ENCODE peak calls at places on chromosomes 4 and X, in eight cellular contexts. One of them, this sample, is unnamed. For H3K9me3, the result is how much of the 10 kb centered on the place peaks cover.

GRCh38 chr4:6633091-6633906 is 7.2 kb upstream of the MRFAP1 start:
- DNase-seq in NT2/D1: no peak
- DNase-seq in MM.1S: no peak
- DNase-seq in K562: peak
- DNase-seq in H9: no peak
- DNase-seq in GM23248: peak
- DNase-seq in Karpas-422: peak
- DNase-seq in neuronal stem cell: no peak
- DNase-seq in this sample: peak

GRCh38 chr4:71382569-71383560 is 44.0 kb downstream of the SLC4A4 start:
- DNase-seq in GM23248: no peak
- DNase-seq in Karpas-422: no peak
- DNase-seq in NT2/D1: no peak
- DNase-seq in MM.1S: no peak
- DNase-seq in H9: no peak
- DNase-seq in neuronal stem cell: no peak
- DNase-seq in K562: no peak
- DNase-seq in this sample: no peak

GRCh38 chr4:119977546-119977945 is 89.1 kb downstream of the MAD2L1 start:
- DNase-seq in neuronal stem cell: no peak
- DNase-seq in MM.1S: no peak
- DNase-seq in GM23248: no peak
- DNase-seq in Karpas-422: no peak
- DNase-seq in NT2/D1: no peak
- DNase-seq in H9: no peak
- DNase-seq in K562: no peak
- DNase-seq in this sample: no peak

GRCh38 chr4:188299161-188299560 is 159.9 kb downstream of the TRIML1 start:
- DNase-seq in GM23248: no peak
- DNase-seq in MM.1S: no peak
- DNase-seq in K562: no peak
- DNase-seq in Karpas-422: no peak
- DNase-seq in H9: no peak
- DNase-seq in neuronal stem cell: no peak
- DNase-seq in NT2/D1: no peak
- DNase-seq in this sample: no peak

GRCh38 chrX:25028726-25029125 is 13.0 kb upstream of the ARX start:
- DNase-seq in K562: no peak
- DNase-seq in NT2/D1: no peak
- DNase-seq in GM23248: peak
- DNase-seq in Karpas-422: no peak
- DNase-seq in H9: no peak
- DNase-seq in neuronal stem cell: no peak
- DNase-seq in MM.1S: no peak
- DNase-seq in this sample: no peak

GRCh38 chr4:185580699-185581098 is 45.4 kb upstream of the PDLIM3 start:
- DNase-seq in H9: no peak
- DNase-seq in neuronal stem cell: no peak
- DNase-seq in NT2/D1: no peak
- DNase-seq in MM.1S: no peak
- DNase-seq in GM23248: no peak
- DNase-seq in K562: no peak
- DNase-seq in Karpas-422: no peak
- DNase-seq in this sample: no peak

GRCh38 chrX:153970398-153971123 is 1.1 kb downstream of the HCFC1 start:
- DNase-seq in NT2/D1: peak
- DNase-seq in H9: peak
- DNase-seq in GM23248: peak
- DNase-seq in Karpas-422: peak
- DNase-seq in MM.1S: peak
- DNase-seq in K562: peak
- DNase-seq in neuronal stem cell: peak
- DNase-seq in this sample: no peak

GRCh38 chrX:40090050-40090804 is 7.5 kb downstream of the BCOR start:
- DNase-seq in H9: peak
- DNase-seq in MM.1S: no peak
- DNase-seq in K562: peak
- DNase-seq in Karpas-422: no peak
- DNase-seq in NT2/D1: no peak
- DNase-seq in GM23248: peak
- DNase-seq in neuronal stem cell: no peak
- DNase-seq in this sample: no peak

GRCh38 chr4:120331486-120332281 is 265.0 kb upstream of the MAD2L1 start:
- DNase-seq in Karpas-422: no peak
- DNase-seq in NT2/D1: no peak
- DNase-seq in K562: no peak
- DNase-seq in GM23248: no peak
- DNase-seq in neuronal stem cell: no peak
- DNase-seq in MM.1S: peak
- DNase-seq in H9: no peak
- DNase-seq in this sample: no peak

GRCh38 chr4:67198757-67199156 is 346.5 kb downstream of the CENPC start:
- DNase-seq in Karpas-422: peak
- DNase-seq in H9: peak
- DNase-seq in GM23248: peak
- DNase-seq in NT2/D1: no peak
- DNase-seq in neuronal stem cell: no peak
- DNase-seq in K562: no peak
- DNase-seq in MM.1S: no peak
- DNase-seq in this sample: peak

GRCh38 chr4:120829113-120829831 is 93.3 kb downstream of the PRDM5 start:
- DNase-seq in MM.1S: no peak
- DNase-seq in K562: no peak
- DNase-seq in GM23248: no peak
- DNase-seq in H9: no peak
- DNase-seq in neuronal stem cell: no peak
- DNase-seq in NT2/D1: no peak
- DNase-seq in Karpas-422: no peak
- DNase-seq in this sample: no peak

GRCh38 chr4:171378323-171378722 is 434.9 kb upstream of the GALNTL6 start:
- DNase-seq in NT2/D1: no peak
- DNase-seq in neuronal stem cell: no peak
- DNase-seq in Karpas-422: no peak
- DNase-seq in H9: no peak
- DNase-seq in MM.1S: no peak
- DNase-seq in K562: no peak
- DNase-seq in GM23248: no peak
- DNase-seq in this sample: no peak

DNA sequence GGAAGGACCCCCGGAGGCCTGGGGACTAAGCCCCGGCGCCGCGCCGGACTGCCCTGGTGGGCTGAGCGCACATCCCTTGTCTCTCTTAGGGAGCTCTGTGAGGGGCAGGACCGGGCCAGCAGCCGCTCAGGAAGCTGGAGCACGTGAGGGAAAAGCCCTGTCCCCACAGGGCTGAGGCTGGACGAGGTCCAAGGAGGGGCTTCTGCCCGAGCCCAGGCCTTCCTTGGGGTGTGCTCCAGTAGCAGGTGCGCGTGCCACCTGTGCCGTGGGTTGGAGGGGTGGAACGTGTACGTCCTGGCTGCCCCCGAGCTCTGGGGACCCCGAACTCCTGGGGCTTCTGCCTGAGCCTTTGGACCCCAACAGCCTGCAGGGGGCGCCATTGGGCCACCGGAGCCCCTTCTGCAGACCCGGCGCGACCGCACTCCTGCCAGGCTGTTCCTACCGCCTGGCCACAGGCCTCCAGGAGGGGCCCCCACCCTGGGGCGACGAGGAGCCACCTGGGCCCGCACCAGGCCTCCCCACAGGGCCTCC is 27.2 kb downstream of the TACC3 start:
- DNase-seq in Karpas-422: peak
- DNase-seq in GM23248: peak
- DNase-seq in K562: peak
- DNase-seq in NT2/D1: peak
- DNase-seq in MM.1S: peak
- DNase-seq in H9: peak
- DNase-seq in neuronal stem cell: peak
- DNase-seq in this sample: no peak
- H3K9ac ChIP-seq in Karpas-422: no peak
- H3K9ac ChIP-seq in GM23248: no peak
- H3K9ac ChIP-seq in K562: no peak
- H3K9ac ChIP-seq in NT2/D1: peak
- H3K9ac ChIP-seq in MM.1S: no peak
- H3K9ac ChIP-seq in H9: no peak
- H3K9ac ChIP-seq in neuronal stem cell: no peak
- H3K9ac ChIP-seq in this sample: no peak

GRCh38 chr4:24956091-24956490 is 43.2 kb upstream of the CCDC149 start:
- DNase-seq in K562: no peak
- DNase-seq in neuronal stem cell: no peak
- DNase-seq in Karpas-422: no peak
- DNase-seq in H9: no peak
- DNase-seq in MM.1S: no peak
- DNase-seq in NT2/D1: peak
- DNase-seq in GM23248: no peak
- DNase-seq in this sample: no peak

GRCh38 chr4:24952667-24953066 is 39.8 kb upstream of the CCDC149 start:
- DNase-seq in K562: no peak
- DNase-seq in Karpas-422: no peak
- DNase-seq in neuronal stem cell: no peak
- DNase-seq in NT2/D1: no peak
- DNase-seq in MM.1S: peak
- DNase-seq in H9: no peak
- DNase-seq in GM23248: no peak
- DNase-seq in this sample: no peak

GRCh38 chr4:24956763-24957162 is 43.9 kb upstream of the CCDC149 start:
- DNase-seq in NT2/D1: no peak
- DNase-seq in H9: no peak
- DNase-seq in MM.1S: no peak
- DNase-seq in GM23248: no peak
- DNase-seq in Karpas-422: no peak
- DNase-seq in neuronal stem cell: no peak
- DNase-seq in K562: no peak
- DNase-seq in this sample: no peak
- H3K9me3 ChIP-seq in NT2/D1: under half
- H3K9me3 ChIP-seq in H9: under half
- H3K9me3 ChIP-seq in MM.1S: under half
- H3K9me3 ChIP-seq in GM23248: under half
- H3K9me3 ChIP-seq in Karpas-422: under half
- H3K9me3 ChIP-seq in neuronal stem cell: under half
- H3K9me3 ChIP-seq in K562: under half
- H3K9me3 ChIP-seq in this sample: under half

GRCh38 chrX:41919870-41920269 is 3.5 kb downstream of the CASK start:
- DNase-seq in NT2/D1: no peak
- DNase-seq in neuronal stem cell: no peak
- DNase-seq in K562: no peak
- DNase-seq in Karpas-422: no peak
- DNase-seq in MM.1S: no peak
- DNase-seq in GM23248: no peak
- DNase-seq in H9: no peak
- DNase-seq in this sample: no peak

GRCh38 chrX:41921492-41922124 is 1.7 kb downstream of the CASK start:
- DNase-seq in MM.1S: peak
- DNase-seq in GM23248: peak
- DNase-seq in Karpas-422: no peak
- DNase-seq in NT2/D1: no peak
- DNase-seq in H9: no peak
- DNase-seq in neuronal stem cell: no peak
- DNase-seq in K562: no peak
- DNase-seq in this sample: peak

GRCh38 chrX:41912922-41913321 is 10.4 kb downstream of the CASK start:
- DNase-seq in GM23248: peak
- DNase-seq in NT2/D1: no peak
- DNase-seq in neuronal stem cell: no peak
- DNase-seq in H9: no peak
- DNase-seq in MM.1S: no peak
- DNase-seq in Karpas-422: no peak
- DNase-seq in K562: no peak
- DNase-seq in this sample: no peak

GRCh38 chrX:41913476-41913875 is 9.9 kb downstream of the CASK start:
- DNase-seq in K562: no peak
- DNase-seq in NT2/D1: no peak
- DNase-seq in H9: no peak
- DNase-seq in neuronal stem cell: no peak
- DNase-seq in MM.1S: no peak
- DNase-seq in Karpas-422: no peak
- DNase-seq in GM23248: no peak
- DNase-seq in this sample: no peak

GRCh38 chrX:41917517-41917916 is 5.8 kb downstream of the CASK start:
- DNase-seq in NT2/D1: no peak
- DNase-seq in neuronal stem cell: no peak
- DNase-seq in K562: no peak
- DNase-seq in H9: no peak
- DNase-seq in Karpas-422: no peak
- DNase-seq in GM23248: no peak
- DNase-seq in MM.1S: no peak
- DNase-seq in this sample: no peak
- H3K9ac ChIP-seq in NT2/D1: peak
- H3K9ac ChIP-seq in neuronal stem cell: no peak
- H3K9ac ChIP-seq in K562: no peak
- H3K9ac ChIP-seq in H9: no peak
- H3K9ac ChIP-seq in Karpas-422: no peak
- H3K9ac ChIP-seq in GM23248: no peak
- H3K9ac ChIP-seq in MM.1S: no peak
- H3K9ac ChIP-seq in this sample: no peak

GRCh38 chr4:180827610-180828009 is 1415.6 kb upstream of the TENM3 start:
- DNase-seq in K562: no peak
- DNase-seq in NT2/D1: no peak
- DNase-seq in Karpas-422: no peak
- DNase-seq in GM23248: peak
- DNase-seq in H9: peak
- DNase-seq in neuronal stem cell: no peak
- DNase-seq in MM.1S: no peak
- DNase-seq in this sample: no peak

GRCh38 chr4:180832086-180832485 is 1411.1 kb upstream of the TENM3 start:
- DNase-seq in NT2/D1: no peak
- DNase-seq in K562: no peak
- DNase-seq in Karpas-422: no peak
- DNase-seq in GM23248: peak
- DNase-seq in MM.1S: no peak
- DNase-seq in H9: no peak
- DNase-seq in neuronal stem cell: no peak
- DNase-seq in this sample: no peak

GRCh38 chr4:180823116-180823515 is 1420.1 kb upstream of the TENM3 start:
- DNase-seq in K562: no peak
- DNase-seq in NT2/D1: no peak
- DNase-seq in H9: no peak
- DNase-seq in Karpas-422: no peak
- DNase-seq in MM.1S: no peak
- DNase-seq in neuronal stem cell: no peak
- DNase-seq in GM23248: no peak
- DNase-seq in this sample: no peak

GRCh38 chr4:180828455-180829018 is 1414.7 kb upstream of the TENM3 start:
- DNase-seq in K562: no peak
- DNase-seq in GM23248: peak
- DNase-seq in MM.1S: peak
- DNase-seq in NT2/D1: no peak
- DNase-seq in Karpas-422: peak
- DNase-seq in H9: no peak
- DNase-seq in neuronal stem cell: peak
- DNase-seq in this sample: peak

DNA sequence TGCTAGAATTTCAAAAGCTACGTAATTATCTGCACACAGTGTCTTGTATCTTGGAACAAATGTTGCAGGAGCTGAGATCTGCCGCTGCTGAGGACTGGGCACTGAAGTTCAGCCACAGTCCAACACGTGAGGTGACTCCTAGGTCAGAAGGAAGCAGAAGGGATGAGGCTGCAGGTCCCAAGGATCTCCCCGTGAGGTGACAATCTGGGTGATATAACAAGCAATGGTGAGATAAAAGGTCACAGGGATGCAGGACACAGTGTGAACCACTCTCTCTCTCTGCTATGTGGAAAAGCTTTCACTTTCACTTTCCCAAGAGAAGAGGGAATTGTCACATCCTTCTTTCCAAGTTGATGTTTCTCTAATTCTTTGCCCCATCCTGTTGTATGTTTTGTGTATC is 1416.0 kb upstream of the TENM3 start:
- DNase-seq in Karpas-422: no peak
- DNase-seq in MM.1S: no peak
- DNase-seq in neuronal stem cell: no peak
- DNase-seq in NT2/D1: no peak
- DNase-seq in H9: no peak
- DNase-seq in GM23248: peak
- DNase-seq in K562: no peak
- DNase-seq in this sample: no peak
- H3K9me3 ChIP-seq in Karpas-422: under half
- H3K9me3 ChIP-seq in MM.1S: under half
- H3K9me3 ChIP-seq in neuronal stem cell: under half
- H3K9me3 ChIP-seq in NT2/D1: under half
- H3K9me3 ChIP-seq in H9: under half
- H3K9me3 ChIP-seq in GM23248: under half
- H3K9me3 ChIP-seq in K562: under half
- H3K9me3 ChIP-seq in this sample: under half

This sample was measured in SK-N-MC.